ENCODE peak calls at places on chromosomes 5 and 9, in ten cellular contexts. One of them, this sample, is unnamed.

GRCh38 chr5:123207321-123207645 is 118.2 kb downstream of the PRDM6 start:
- DNase-seq in AG08396: no peak
- DNase-seq in sciatic nerve: no peak
- DNase-seq in activated naive CD8-positive, alpha-beta T cell treated with anti-CD3 and anti-CD28 coated beads, Interleukin-2, amount 50 U/mL, for 24 hours: no peak
- DNase-seq in Peyer's patch: no peak
- DNase-seq in NCI-H774: no peak
- DNase-seq in GM18507: no peak
- DNase-seq in CD4-positive, alpha-beta T cell: no peak
- DNase-seq in fibroblast of the aortic adventitia: no peak
- DNase-seq in adipocyte: no peak
- DNase-seq in this sample: no peak

GRCh38 chr5:127936439-127936972 is 147.1 kb upstream of the SLC12A2 start:
- DNase-seq in AG08396: no peak
- DNase-seq in sciatic nerve: no peak
- DNase-seq in activated naive CD8-positive, alpha-beta T cell treated with anti-CD3 and anti-CD28 coated beads, Interleukin-2, amount 50 U/mL, for 24 hours: no peak
- DNase-seq in Peyer's patch: no peak
- DNase-seq in NCI-H774: no peak
- DNase-seq in GM18507: no peak
- DNase-seq in CD4-positive, alpha-beta T cell: no peak
- DNase-seq in fibroblast of the aortic adventitia: no peak
- DNase-seq in adipocyte: no peak
- DNase-seq in this sample: no peak

GRCh38 chr9:99001892-99002291 is 58.2 kb downstream of the COL15A1 start:
- DNase-seq in AG08396: no peak
- DNase-seq in sciatic nerve: no peak
- DNase-seq in activated naive CD8-positive, alpha-beta T cell treated with anti-CD3 and anti-CD28 coated beads, Interleukin-2, amount 50 U/mL, for 24 hours: no peak
- DNase-seq in Peyer's patch: no peak
- DNase-seq in NCI-H774: no peak
- DNase-seq in GM18507: no peak
- DNase-seq in CD4-positive, alpha-beta T cell: no peak
- DNase-seq in fibroblast of the aortic adventitia: no peak
- DNase-seq in adipocyte: no peak
- DNase-seq in this sample: no peak

GRCh38 chr5:123119334-123119986 is 30.4 kb downstream of the PRDM6 start:
- DNase-seq in AG08396: peak; percentile 74
- DNase-seq in sciatic nerve: no peak
- DNase-seq in activated naive CD8-positive, alpha-beta T cell treated with anti-CD3 and anti-CD28 coated beads, Interleukin-2, amount 50 U/mL, for 24 hours: no peak
- DNase-seq in Peyer's patch: no peak
- DNase-seq in NCI-H774: no peak
- DNase-seq in GM18507: no peak
- DNase-seq in CD4-positive, alpha-beta T cell: no peak
- DNase-seq in fibroblast of the aortic adventitia: peak; percentile 83
- DNase-seq in adipocyte: peak; percentile 75
- DNase-seq in this sample: no peak

GRCh38 chr9:18427691-18428090 is 46.3 kb upstream of the ADAMTSL1 start:
- DNase-seq in AG08396: no peak
- DNase-seq in sciatic nerve: no peak
- DNase-seq in activated naive CD8-positive, alpha-beta T cell treated with anti-CD3 and anti-CD28 coated beads, Interleukin-2, amount 50 U/mL, for 24 hours: no peak
- DNase-seq in Peyer's patch: no peak
- DNase-seq in NCI-H774: no peak
- DNase-seq in GM18507: no peak
- DNase-seq in CD4-positive, alpha-beta T cell: no peak
- DNase-seq in fibroblast of the aortic adventitia: no peak
- DNase-seq in adipocyte: no peak
- DNase-seq in this sample: no peak

GRCh38 chr5:4777435-4777834 is 362.7 kb upstream of the ADAMTS16 start:
- DNase-seq in AG08396: no peak
- DNase-seq in sciatic nerve: no peak
- DNase-seq in activated naive CD8-positive, alpha-beta T cell treated with anti-CD3 and anti-CD28 coated beads, Interleukin-2, amount 50 U/mL, for 24 hours: no peak
- DNase-seq in Peyer's patch: no peak
- DNase-seq in NCI-H774: no peak
- DNase-seq in GM18507: no peak
- DNase-seq in CD4-positive, alpha-beta T cell: no peak
- DNase-seq in fibroblast of the aortic adventitia: no peak
- DNase-seq in adipocyte: no peak
- DNase-seq in this sample: no peak

GRCh38 chr9:87340391-87340790 is 157.3 kb upstream of the DAPK1 start:
- DNase-seq in AG08396: no peak
- DNase-seq in sciatic nerve: no peak
- DNase-seq in activated naive CD8-positive, alpha-beta T cell treated with anti-CD3 and anti-CD28 coated beads, Interleukin-2, amount 50 U/mL, for 24 hours: no peak
- DNase-seq in Peyer's patch: no peak
- DNase-seq in NCI-H774: no peak
- DNase-seq in GM18507: no peak
- DNase-seq in CD4-positive, alpha-beta T cell: no peak
- DNase-seq in fibroblast of the aortic adventitia: no peak
- DNase-seq in adipocyte: no peak
- DNase-seq in this sample: no peak

GRCh38 chr5:34627794-34628193 is 28.3 kb upstream of the RAI14 start:
- DNase-seq in AG08396: peak; percentile 46
- DNase-seq in sciatic nerve: no peak
- DNase-seq in activated naive CD8-positive, alpha-beta T cell treated with anti-CD3 and anti-CD28 coated beads, Interleukin-2, amount 50 U/mL, for 24 hours: no peak
- DNase-seq in Peyer's patch: no peak
- DNase-seq in NCI-H774: no peak
- DNase-seq in GM18507: no peak
- DNase-seq in CD4-positive, alpha-beta T cell: no peak
- DNase-seq in fibroblast of the aortic adventitia: peak; percentile 83
- DNase-seq in adipocyte: peak; percentile 53
- DNase-seq in this sample: no peak

GRCh38 chr9:130681769-130682489 is 11.7 kb upstream of the EXOSC2 start:
- DNase-seq in AG08396: no peak
- DNase-seq in sciatic nerve: no peak
- DNase-seq in activated naive CD8-positive, alpha-beta T cell treated with anti-CD3 and anti-CD28 coated beads, Interleukin-2, amount 50 U/mL, for 24 hours: peak; percentile 30
- DNase-seq in Peyer's patch: peak; percentile 66
- DNase-seq in NCI-H774: no peak
- DNase-seq in GM18507: no peak
- DNase-seq in CD4-positive, alpha-beta T cell: no peak
- DNase-seq in fibroblast of the aortic adventitia: no peak
- DNase-seq in adipocyte: no peak
- DNase-seq in this sample: no peak

GRCh38 chr9:91186311-91187101 is 175.2 kb downstream of the AUH start:
- DNase-seq in AG08396: no peak
- DNase-seq in sciatic nerve: no peak
- DNase-seq in activated naive CD8-positive, alpha-beta T cell treated with anti-CD3 and anti-CD28 coated beads, Interleukin-2, amount 50 U/mL, for 24 hours: no peak
- DNase-seq in Peyer's patch: peak; percentile 42
- DNase-seq in NCI-H774: no peak
- DNase-seq in GM18507: no peak
- DNase-seq in CD4-positive, alpha-beta T cell: no peak
- DNase-seq in fibroblast of the aortic adventitia: peak; percentile 35
- DNase-seq in adipocyte: no peak
- DNase-seq in this sample: no peak

GRCh38 chr5:30436718-30437117 is 756.8 kb upstream of the CDH6 start:
- DNase-seq in AG08396: no peak
- DNase-seq in sciatic nerve: no peak
- DNase-seq in activated naive CD8-positive, alpha-beta T cell treated with anti-CD3 and anti-CD28 coated beads, Interleukin-2, amount 50 U/mL, for 24 hours: no peak
- DNase-seq in Peyer's patch: no peak
- DNase-seq in NCI-H774: no peak
- DNase-seq in GM18507: no peak
- DNase-seq in CD4-positive, alpha-beta T cell: no peak
- DNase-seq in fibroblast of the aortic adventitia: no peak
- DNase-seq in adipocyte: no peak
- DNase-seq in this sample: no peak

GRCh38 chr9:127158995-127159801 is 36.8 kb upstream of the ANGPTL2 start:
- DNase-seq in AG08396: peak; percentile 82
- DNase-seq in sciatic nerve: no peak
- DNase-seq in activated naive CD8-positive, alpha-beta T cell treated with anti-CD3 and anti-CD28 coated beads, Interleukin-2, amount 50 U/mL, for 24 hours: no peak
- DNase-seq in Peyer's patch: peak; percentile 71
- DNase-seq in NCI-H774: no peak
- DNase-seq in GM18507: no peak
- DNase-seq in CD4-positive, alpha-beta T cell: no peak
- DNase-seq in fibroblast of the aortic adventitia: peak; percentile 73
- DNase-seq in adipocyte: peak; percentile 49
- DNase-seq in this sample: no peak

GRCh38 chr9:113349044-113349433 is 302 bp upstream of the BSPRY start:
- DNase-seq in AG08396: no peak
- DNase-seq in sciatic nerve: no peak
- DNase-seq in activated naive CD8-positive, alpha-beta T cell treated with anti-CD3 and anti-CD28 coated beads, Interleukin-2, amount 50 U/mL, for 24 hours: no peak
- DNase-seq in Peyer's patch: no peak
- DNase-seq in NCI-H774: no peak
- DNase-seq in GM18507: no peak
- DNase-seq in CD4-positive, alpha-beta T cell: no peak
- DNase-seq in fibroblast of the aortic adventitia: no peak
- DNase-seq in adipocyte: no peak
- DNase-seq in this sample: no peak

GRCh38 chr5:177545487-177546261 is 8.7 kb downstream of the FAM193B start:
- DNase-seq in AG08396: peak; percentile 53
- DNase-seq in sciatic nerve: no peak
- DNase-seq in activated naive CD8-positive, alpha-beta T cell treated with anti-CD3 and anti-CD28 coated beads, Interleukin-2, amount 50 U/mL, for 24 hours: no peak
- DNase-seq in Peyer's patch: no peak
- DNase-seq in NCI-H774: no peak
- DNase-seq in GM18507: no peak
- DNase-seq in CD4-positive, alpha-beta T cell: no peak
- DNase-seq in fibroblast of the aortic adventitia: peak; percentile 97
- DNase-seq in adipocyte: peak; percentile 95
- DNase-seq in this sample: no peak

GRCh38 chr9:27414215-27414731 is 109.8 kb upstream of the IFNK start:
- DNase-seq in AG08396: no peak
- DNase-seq in sciatic nerve: peak; percentile 68
- DNase-seq in activated naive CD8-positive, alpha-beta T cell treated with anti-CD3 and anti-CD28 coated beads, Interleukin-2, amount 50 U/mL, for 24 hours: no peak
- DNase-seq in Peyer's patch: no peak
- DNase-seq in NCI-H774: no peak
- DNase-seq in GM18507: no peak
- DNase-seq in CD4-positive, alpha-beta T cell: no peak
- DNase-seq in fibroblast of the aortic adventitia: no peak
- DNase-seq in adipocyte: no peak
- DNase-seq in this sample: no peak

GRCh38 chr9:26809795-26810194 is 82.8 kb downstream of the CAAP1 start:
- DNase-seq in AG08396: peak; percentile 9
- DNase-seq in sciatic nerve: no peak
- DNase-seq in activated naive CD8-positive, alpha-beta T cell treated with anti-CD3 and anti-CD28 coated beads, Interleukin-2, amount 50 U/mL, for 24 hours: no peak
- DNase-seq in Peyer's patch: no peak
- DNase-seq in NCI-H774: no peak
- DNase-seq in GM18507: no peak
- DNase-seq in CD4-positive, alpha-beta T cell: no peak
- DNase-seq in fibroblast of the aortic adventitia: peak; percentile 92
- DNase-seq in adipocyte: peak; percentile 27
- DNase-seq in this sample: no peak

GRCh38 chr5:37665889-37666288 is 174.0 kb downstream of the GDNF start:
- DNase-seq in AG08396: no peak
- DNase-seq in sciatic nerve: no peak
- DNase-seq in activated naive CD8-positive, alpha-beta T cell treated with anti-CD3 and anti-CD28 coated beads, Interleukin-2, amount 50 U/mL, for 24 hours: no peak
- DNase-seq in Peyer's patch: peak; percentile 63
- DNase-seq in NCI-H774: peak; percentile 25
- DNase-seq in GM18507: no peak
- DNase-seq in CD4-positive, alpha-beta T cell: no peak
- DNase-seq in fibroblast of the aortic adventitia: no peak
- DNase-seq in adipocyte: no peak
- DNase-seq in this sample: peak; percentile 79

GRCh38 chr9:122232907-122233306 is 4.2 kb upstream of the LHX6 start:
- DNase-seq in AG08396: no peak
- DNase-seq in sciatic nerve: no peak
- DNase-seq in activated naive CD8-positive, alpha-beta T cell treated with anti-CD3 and anti-CD28 coated beads, Interleukin-2, amount 50 U/mL, for 24 hours: no peak
- DNase-seq in Peyer's patch: no peak
- DNase-seq in NCI-H774: no peak
- DNase-seq in GM18507: no peak
- DNase-seq in CD4-positive, alpha-beta T cell: no peak
- DNase-seq in fibroblast of the aortic adventitia: no peak
- DNase-seq in adipocyte: no peak
- DNase-seq in this sample: no peak

GRCh38 chr9:37198034-37198718 is 77.8 kb downstream of the ZCCHC7 start:
- DNase-seq in AG08396: no peak
- DNase-seq in sciatic nerve: no peak
- DNase-seq in activated naive CD8-positive, alpha-beta T cell treated with anti-CD3 and anti-CD28 coated beads, Interleukin-2, amount 50 U/mL, for 24 hours: no peak
- DNase-seq in Peyer's patch: no peak
- DNase-seq in NCI-H774: no peak
- DNase-seq in GM18507: no peak
- DNase-seq in CD4-positive, alpha-beta T cell: no peak
- DNase-seq in fibroblast of the aortic adventitia: peak; percentile 15
- DNase-seq in adipocyte: no peak
- DNase-seq in this sample: no peak

GRCh38 chr5:55160493-55161209 is 680 bp downstream of the GPX8 start:
- DNase-seq in AG08396: peak; percentile 85
- DNase-seq in sciatic nerve: peak; percentile 75
- DNase-seq in activated naive CD8-positive, alpha-beta T cell treated with anti-CD3 and anti-CD28 coated beads, Interleukin-2, amount 50 U/mL, for 24 hours: no peak
- DNase-seq in Peyer's patch: no peak
- DNase-seq in NCI-H774: no peak
- DNase-seq in GM18507: no peak
- DNase-seq in CD4-positive, alpha-beta T cell: no peak
- DNase-seq in fibroblast of the aortic adventitia: peak; percentile 97
- DNase-seq in adipocyte: peak; percentile 97
- DNase-seq in this sample: no peak

GRCh38 chr9:20496328-20496727 is 126.0 kb downstream of the MLLT3 start:
- DNase-seq in AG08396: no peak
- DNase-seq in sciatic nerve: no peak
- DNase-seq in activated naive CD8-positive, alpha-beta T cell treated with anti-CD3 and anti-CD28 coated beads, Interleukin-2, amount 50 U/mL, for 24 hours: no peak
- DNase-seq in Peyer's patch: no peak
- DNase-seq in NCI-H774: no peak
- DNase-seq in GM18507: no peak
- DNase-seq in CD4-positive, alpha-beta T cell: no peak
- DNase-seq in fibroblast of the aortic adventitia: no peak
- DNase-seq in adipocyte: no peak
- DNase-seq in this sample: no peak

GRCh38 chr5:51396797-51397196 is 13.5 kb downstream of the ISL1 start:
- DNase-seq in AG08396: no peak
- DNase-seq in sciatic nerve: no peak
- DNase-seq in activated naive CD8-positive, alpha-beta T cell treated with anti-CD3 and anti-CD28 coated beads, Interleukin-2, amount 50 U/mL, for 24 hours: no peak
- DNase-seq in Peyer's patch: no peak
- DNase-seq in NCI-H774: no peak
- DNase-seq in GM18507: no peak
- DNase-seq in CD4-positive, alpha-beta T cell: no peak
- DNase-seq in fibroblast of the aortic adventitia: no peak
- DNase-seq in adipocyte: no peak
- DNase-seq in this sample: no peak

GRCh38 chr5:73380052-73380451 is 68.5 kb downstream of the FOXD1 start:
- DNase-seq in AG08396: no peak
- DNase-seq in sciatic nerve: peak; percentile 62
- DNase-seq in activated naive CD8-positive, alpha-beta T cell treated with anti-CD3 and anti-CD28 coated beads, Interleukin-2, amount 50 U/mL, for 24 hours: no peak
- DNase-seq in Peyer's patch: no peak
- DNase-seq in NCI-H774: no peak
- DNase-seq in GM18507: no peak
- DNase-seq in CD4-positive, alpha-beta T cell: no peak
- DNase-seq in fibroblast of the aortic adventitia: no peak
- DNase-seq in adipocyte: no peak
- DNase-seq in this sample: no peak

GRCh38 chr5:131589510-131590348 is 45.3 kb downstream of the RAPGEF6 start:
- DNase-seq in AG08396: peak; percentile 56
- DNase-seq in sciatic nerve: no peak
- DNase-seq in activated naive CD8-positive, alpha-beta T cell treated with anti-CD3 and anti-CD28 coated beads, Interleukin-2, amount 50 U/mL, for 24 hours: no peak
- DNase-seq in Peyer's patch: no peak
- DNase-seq in NCI-H774: peak; percentile 15
- DNase-seq in GM18507: peak; percentile 23
- DNase-seq in CD4-positive, alpha-beta T cell: no peak
- DNase-seq in fibroblast of the aortic adventitia: peak; percentile 83
- DNase-seq in adipocyte: peak; percentile 78
- DNase-seq in this sample: peak; percentile 22

GRCh38 chr5:119274024-119274766 is 81.6 kb upstream of the TNFAIP8 start:
- DNase-seq in AG08396: no peak
- DNase-seq in sciatic nerve: no peak
- DNase-seq in activated naive CD8-positive, alpha-beta T cell treated with anti-CD3 and anti-CD28 coated beads, Interleukin-2, amount 50 U/mL, for 24 hours: no peak
- DNase-seq in Peyer's patch: no peak
- DNase-seq in NCI-H774: no peak
- DNase-seq in GM18507: no peak
- DNase-seq in CD4-positive, alpha-beta T cell: no peak
- DNase-seq in fibroblast of the aortic adventitia: peak; percentile 18
- DNase-seq in adipocyte: no peak
- DNase-seq in this sample: no peak

GRCh38 chr9:15421532-15421931 is 1.1 kb upstream of the SNAPC3 start:
- DNase-seq in AG08396: no peak
- DNase-seq in sciatic nerve: no peak
- DNase-seq in activated naive CD8-positive, alpha-beta T cell treated with anti-CD3 and anti-CD28 coated beads, Interleukin-2, amount 50 U/mL, for 24 hours: no peak
- DNase-seq in Peyer's patch: no peak
- DNase-seq in NCI-H774: peak; percentile 7
- DNase-seq in GM18507: no peak
- DNase-seq in CD4-positive, alpha-beta T cell: no peak
- DNase-seq in fibroblast of the aortic adventitia: no peak
- DNase-seq in adipocyte: no peak
- DNase-seq in this sample: no peak

GRCh38 chr5:33379757-33380156 is 61.0 kb upstream of the TARS1 start:
- DNase-seq in AG08396: no peak
- DNase-seq in sciatic nerve: no peak
- DNase-seq in activated naive CD8-positive, alpha-beta T cell treated with anti-CD3 and anti-CD28 coated beads, Interleukin-2, amount 50 U/mL, for 24 hours: no peak
- DNase-seq in Peyer's patch: no peak
- DNase-seq in NCI-H774: no peak
- DNase-seq in GM18507: no peak
- DNase-seq in CD4-positive, alpha-beta T cell: no peak
- DNase-seq in fibroblast of the aortic adventitia: peak; percentile 73
- DNase-seq in adipocyte: peak; percentile 31
- DNase-seq in this sample: no peak

GRCh38 chr9:93577940-93578682 is 1.7 kb downstream of the PHF2 start:
- DNase-seq in AG08396: no peak
- DNase-seq in sciatic nerve: no peak
- DNase-seq in activated naive CD8-positive, alpha-beta T cell treated with anti-CD3 and anti-CD28 coated beads, Interleukin-2, amount 50 U/mL, for 24 hours: no peak
- DNase-seq in Peyer's patch: peak; percentile 51
- DNase-seq in NCI-H774: no peak
- DNase-seq in GM18507: no peak
- DNase-seq in CD4-positive, alpha-beta T cell: no peak
- DNase-seq in fibroblast of the aortic adventitia: no peak
- DNase-seq in adipocyte: peak; percentile 34
- DNase-seq in this sample: no peak

This sample was measured in NCI-H2029.